ENCODE peak calls at places on chromosomes 11 and 22, in eight cellular contexts. One of them, this sample, is unnamed.

GRCh38 chr11:66619080-66619554 is 2.7 kb downstream of the RBM14 start:
- DNase-seq in colonic mucosa: no peak
- DNase-seq in astrocyte of the cerebellum: no peak
- DNase-seq in hepatocyte: peak; percentile 72
- DNase-seq in kidney: no peak
- DNase-seq in sigmoid colon: no peak
- DNase-seq in glutamatergic neuron: no peak
- DNase-seq in retinal pigment epithelial cell: peak; percentile 86
- DNase-seq in this sample: no peak

GRCh38 chr11:123103326-123103980 is 41.5 kb upstream of the HSPA8 start:
- DNase-seq in glutamatergic neuron: no peak
- DNase-seq in colonic mucosa: peak; percentile 49
- DNase-seq in hepatocyte: peak; percentile 68
- DNase-seq in retinal pigment epithelial cell: peak; percentile 19
- DNase-seq in astrocyte of the cerebellum: peak; percentile 61
- DNase-seq in sigmoid colon: peak; percentile 83
- DNase-seq in kidney: no peak
- DNase-seq in this sample: no peak

GRCh38 chr11:134530826-134531225 is 118.8 kb upstream of the B3GAT1 start:
- DNase-seq in kidney: peak; percentile 39
- DNase-seq in glutamatergic neuron: peak; percentile 58
- DNase-seq in colonic mucosa: peak; percentile 4
- DNase-seq in sigmoid colon: peak; percentile 55
- DNase-seq in hepatocyte: no peak
- DNase-seq in retinal pigment epithelial cell: no peak
- DNase-seq in astrocyte of the cerebellum: no peak
- DNase-seq in this sample: no peak

GRCh38 chr11:35487532-35488078 is 37.8 kb downstream of the PAMR1 start:
- DNase-seq in sigmoid colon: no peak
- DNase-seq in kidney: no peak
- DNase-seq in astrocyte of the cerebellum: peak; percentile 57
- DNase-seq in glutamatergic neuron: peak; percentile 77
- DNase-seq in retinal pigment epithelial cell: peak; percentile 12
- DNase-seq in hepatocyte: peak; percentile 66
- DNase-seq in colonic mucosa: peak; percentile 36
- DNase-seq in this sample: peak; percentile 65

GRCh38 chr11:59548309-59548656 is 36.9 kb downstream of the OR4D9 start:
- DNase-seq in retinal pigment epithelial cell: no peak
- DNase-seq in glutamatergic neuron: no peak
- DNase-seq in sigmoid colon: no peak
- DNase-seq in colonic mucosa: no peak
- DNase-seq in hepatocyte: no peak
- DNase-seq in kidney: no peak
- DNase-seq in astrocyte of the cerebellum: no peak
- DNase-seq in this sample: no peak

GRCh38 chr11:94557992-94558391 is 9.2 kb upstream of the PIWIL4 start:
- DNase-seq in sigmoid colon: no peak
- DNase-seq in hepatocyte: no peak
- DNase-seq in glutamatergic neuron: no peak
- DNase-seq in colonic mucosa: no peak
- DNase-seq in astrocyte of the cerebellum: no peak
- DNase-seq in retinal pigment epithelial cell: no peak
- DNase-seq in kidney: no peak
- DNase-seq in this sample: no peak

GRCh38 chr11:71488086-71488967 is 35.3 kb downstream of the NADSYN1 start:
- DNase-seq in sigmoid colon: peak; percentile 25
- DNase-seq in colonic mucosa: no peak
- DNase-seq in kidney: no peak
- DNase-seq in hepatocyte: peak; percentile 73
- DNase-seq in astrocyte of the cerebellum: no peak
- DNase-seq in retinal pigment epithelial cell: peak; percentile 6
- DNase-seq in glutamatergic neuron: no peak
- DNase-seq in this sample: no peak

GRCh38 chr11:82750643-82751139 is 17.0 kb upstream of the FAM181B start:
- DNase-seq in kidney: no peak
- DNase-seq in retinal pigment epithelial cell: peak; percentile 88
- DNase-seq in colonic mucosa: no peak
- DNase-seq in glutamatergic neuron: no peak
- DNase-seq in astrocyte of the cerebellum: no peak
- DNase-seq in sigmoid colon: no peak
- DNase-seq in hepatocyte: no peak
- DNase-seq in this sample: no peak

GRCh38 chr22:38879102-38879729 is 7.2 kb upstream of the CBX6 start:
- DNase-seq in kidney: no peak
- DNase-seq in astrocyte of the cerebellum: no peak
- DNase-seq in colonic mucosa: no peak
- DNase-seq in glutamatergic neuron: no peak
- DNase-seq in hepatocyte: no peak
- DNase-seq in retinal pigment epithelial cell: no peak
- DNase-seq in sigmoid colon: no peak
- DNase-seq in this sample: no peak

GRCh38 chr11:43376594-43376993 is 17.9 kb downstream of the TTC17 start:
- DNase-seq in glutamatergic neuron: no peak
- DNase-seq in sigmoid colon: no peak
- DNase-seq in kidney: no peak
- DNase-seq in colonic mucosa: no peak
- DNase-seq in astrocyte of the cerebellum: no peak
- DNase-seq in retinal pigment epithelial cell: no peak
- DNase-seq in hepatocyte: peak; percentile 32
- DNase-seq in this sample: no peak

GRCh38 chr11:11039249-11039965 is 181.6 kb upstream of the ZBED5 start:
- DNase-seq in colonic mucosa: no peak
- DNase-seq in hepatocyte: no peak
- DNase-seq in kidney: no peak
- DNase-seq in retinal pigment epithelial cell: no peak
- DNase-seq in sigmoid colon: no peak
- DNase-seq in astrocyte of the cerebellum: no peak
- DNase-seq in glutamatergic neuron: no peak
- DNase-seq in this sample: no peak

GRCh38 chr11:131503017-131503416 is 132.6 kb downstream of the NTM start:
- DNase-seq in hepatocyte: no peak
- DNase-seq in retinal pigment epithelial cell: no peak
- DNase-seq in colonic mucosa: no peak
- DNase-seq in kidney: no peak
- DNase-seq in sigmoid colon: no peak
- DNase-seq in astrocyte of the cerebellum: no peak
- DNase-seq in glutamatergic neuron: no peak
- DNase-seq in this sample: no peak

GRCh38 chr11:82234256-82234655 is 499.4 kb downstream of the FAM181B start:
- DNase-seq in kidney: no peak
- DNase-seq in astrocyte of the cerebellum: no peak
- DNase-seq in glutamatergic neuron: no peak
- DNase-seq in retinal pigment epithelial cell: no peak
- DNase-seq in colonic mucosa: no peak
- DNase-seq in sigmoid colon: no peak
- DNase-seq in hepatocyte: no peak
- DNase-seq in this sample: no peak

GRCh38 chr22:50209893-50210292 is 9.1 kb downstream of the SELENOO start:
- DNase-seq in hepatocyte: peak; percentile 74
- DNase-seq in kidney: peak; percentile 85
- DNase-seq in glutamatergic neuron: peak; percentile 77
- DNase-seq in retinal pigment epithelial cell: no peak
- DNase-seq in sigmoid colon: peak; percentile 81
- DNase-seq in colonic mucosa: peak; percentile 70
- DNase-seq in astrocyte of the cerebellum: peak; percentile 45
- DNase-seq in this sample: peak; percentile 69

GRCh38 chr11:109112748-109113378 is 309.1 kb upstream of the C11orf87 start:
- DNase-seq in retinal pigment epithelial cell: no peak
- DNase-seq in colonic mucosa: no peak
- DNase-seq in sigmoid colon: no peak
- DNase-seq in hepatocyte: peak; percentile 12
- DNase-seq in kidney: no peak
- DNase-seq in astrocyte of the cerebellum: no peak
- DNase-seq in glutamatergic neuron: no peak
- DNase-seq in this sample: no peak

GRCh38 chr22:27990451-27990840 is 71.4 kb upstream of the PITPNB start:
- DNase-seq in colonic mucosa: no peak
- DNase-seq in kidney: no peak
- DNase-seq in hepatocyte: no peak
- DNase-seq in retinal pigment epithelial cell: no peak
- DNase-seq in astrocyte of the cerebellum: no peak
- DNase-seq in sigmoid colon: peak; percentile 46
- DNase-seq in glutamatergic neuron: peak; percentile 3
- DNase-seq in this sample: no peak

GRCh38 chr22:29041408-29041807 is 20.2 kb downstream of the C22orf31 start:
- DNase-seq in astrocyte of the cerebellum: peak; percentile 89
- DNase-seq in retinal pigment epithelial cell: no peak
- DNase-seq in hepatocyte: no peak
- DNase-seq in sigmoid colon: no peak
- DNase-seq in glutamatergic neuron: no peak
- DNase-seq in colonic mucosa: no peak
- DNase-seq in kidney: no peak
- DNase-seq in this sample: no peak
- TF ChIP-seq CTCF in astrocyte of the cerebellum: no peak
- TF ChIP-seq CTCF in retinal pigment epithelial cell: no peak
- TF ChIP-seq CTCF in hepatocyte: no peak
- TF ChIP-seq CTCF in sigmoid colon: no peak
- TF ChIP-seq CTCF in glutamatergic neuron: no peak
- TF ChIP-seq CTCF in colonic mucosa: no peak
- TF ChIP-seq CTCF in kidney: no peak
- TF ChIP-seq CTCF in this sample: no peak

GRCh38 chr11:7220636-7221035 is 31.1 kb upstream of the SYT9 start:
- DNase-seq in retinal pigment epithelial cell: no peak
- DNase-seq in astrocyte of the cerebellum: no peak
- DNase-seq in glutamatergic neuron: no peak
- DNase-seq in hepatocyte: no peak
- DNase-seq in sigmoid colon: no peak
- DNase-seq in kidney: no peak
- DNase-seq in colonic mucosa: no peak
- DNase-seq in this sample: no peak
- TF ChIP-seq CTCF in retinal pigment epithelial cell: no peak
- TF ChIP-seq CTCF in astrocyte of the cerebellum: no peak
- TF ChIP-seq CTCF in glutamatergic neuron: no peak
- TF ChIP-seq CTCF in hepatocyte: no peak
- TF ChIP-seq CTCF in sigmoid colon: no peak
- TF ChIP-seq CTCF in kidney: no peak
- TF ChIP-seq CTCF in colonic mucosa: no peak
- TF ChIP-seq CTCF in this sample: no peak

DNA sequence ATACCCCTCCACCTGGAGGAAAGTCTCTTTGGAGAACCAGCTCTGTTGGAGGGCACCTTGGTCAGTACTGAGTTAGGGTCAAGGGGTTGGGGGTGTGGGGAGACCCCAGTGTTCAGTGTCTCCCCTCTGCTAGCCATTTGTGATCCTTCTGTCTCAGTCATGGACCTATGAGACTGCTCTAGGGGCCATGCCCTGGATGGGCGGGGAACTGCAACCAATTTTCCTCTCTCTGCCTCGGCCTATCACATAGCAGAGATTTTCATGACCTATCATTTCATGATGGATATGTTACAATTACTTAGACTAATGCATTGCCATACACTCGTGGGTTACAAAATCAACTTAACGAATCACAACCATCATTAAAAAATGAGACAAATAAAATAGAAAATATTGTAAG is 7.4 kb downstream of the OTOG start:
- DNase-seq in hepatocyte: no peak
- DNase-seq in retinal pigment epithelial cell: no peak
- DNase-seq in astrocyte of the cerebellum: no peak
- DNase-seq in colonic mucosa: no peak
- DNase-seq in glutamatergic neuron: no peak
- DNase-seq in sigmoid colon: no peak
- DNase-seq in kidney: peak; percentile 18
- DNase-seq in this sample: no peak
- TF ChIP-seq CTCF in hepatocyte: no peak
- TF ChIP-seq CTCF in retinal pigment epithelial cell: no peak
- TF ChIP-seq CTCF in astrocyte of the cerebellum: no peak
- TF ChIP-seq CTCF in colonic mucosa: no peak
- TF ChIP-seq CTCF in glutamatergic neuron: no peak
- TF ChIP-seq CTCF in sigmoid colon: no peak
- TF ChIP-seq CTCF in kidney: no peak
- TF ChIP-seq CTCF in this sample: no peak

GRCh38 chr11:91798240-91798639 is 426.4 kb upstream of the FAT3 start:
- DNase-seq in kidney: peak; percentile 61
- DNase-seq in glutamatergic neuron: no peak
- DNase-seq in astrocyte of the cerebellum: no peak
- DNase-seq in sigmoid colon: no peak
- DNase-seq in hepatocyte: no peak
- DNase-seq in retinal pigment epithelial cell: no peak
- DNase-seq in colonic mucosa: no peak
- DNase-seq in this sample: no peak
- TF ChIP-seq CTCF in kidney: no peak
- TF ChIP-seq CTCF in glutamatergic neuron: no peak
- TF ChIP-seq CTCF in astrocyte of the cerebellum: no peak
- TF ChIP-seq CTCF in sigmoid colon: no peak
- TF ChIP-seq CTCF in hepatocyte: no peak
- TF ChIP-seq CTCF in retinal pigment epithelial cell: no peak
- TF ChIP-seq CTCF in colonic mucosa: no peak
- TF ChIP-seq CTCF in this sample: no peak

DNA sequence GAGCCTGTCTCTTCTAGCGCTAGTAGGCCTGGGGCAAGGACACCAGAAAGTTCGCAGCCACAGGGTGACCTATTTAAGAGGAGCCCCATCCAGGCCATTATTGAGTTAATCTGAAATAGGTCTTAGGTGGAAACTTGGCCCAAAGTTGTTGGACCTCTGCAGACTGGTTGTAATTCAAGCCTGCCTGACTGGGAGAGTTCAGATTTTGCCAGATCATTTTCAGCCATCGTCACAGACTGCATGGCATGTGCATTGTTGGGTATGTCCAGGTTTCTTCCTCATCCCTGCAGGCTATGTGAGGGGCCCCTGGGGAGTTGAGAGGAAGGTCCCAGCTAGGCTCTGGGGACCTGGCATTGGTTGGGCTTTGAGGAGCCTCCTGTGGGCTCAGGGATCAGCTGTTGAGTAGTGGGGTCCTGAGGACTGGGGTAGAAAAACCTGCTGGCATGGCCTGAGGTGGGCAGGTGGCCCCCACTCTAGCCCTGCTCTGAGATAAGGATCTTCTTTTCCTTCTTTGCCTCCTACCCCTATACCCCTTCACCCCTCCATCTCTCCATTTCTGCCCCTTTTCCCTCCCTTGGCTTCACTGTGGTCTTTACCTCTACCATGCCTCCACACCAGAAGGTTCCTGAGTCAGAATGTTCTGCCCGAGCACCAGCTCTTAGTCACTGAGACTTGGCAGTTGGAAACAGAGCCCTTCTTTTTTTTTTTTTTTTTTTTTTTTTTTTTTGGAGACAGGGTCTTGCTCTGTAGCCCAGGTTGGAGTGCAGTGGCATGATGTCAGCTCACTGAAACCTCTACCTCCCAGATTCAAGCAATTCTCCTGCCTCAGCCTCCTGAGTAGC is 112.7 kb downstream of the MORC2 start:
- DNase-seq in colonic mucosa: peak; percentile 4
- DNase-seq in retinal pigment epithelial cell: no peak
- DNase-seq in sigmoid colon: no peak
- DNase-seq in glutamatergic neuron: no peak
- DNase-seq in astrocyte of the cerebellum: no peak
- DNase-seq in hepatocyte: no peak
- DNase-seq in kidney: no peak
- DNase-seq in this sample: no peak
- TF ChIP-seq CTCF in colonic mucosa: no peak
- TF ChIP-seq CTCF in retinal pigment epithelial cell: no peak
- TF ChIP-seq CTCF in sigmoid colon: no peak
- TF ChIP-seq CTCF in glutamatergic neuron: no peak
- TF ChIP-seq CTCF in astrocyte of the cerebellum: no peak
- TF ChIP-seq CTCF in hepatocyte: no peak
- TF ChIP-seq CTCF in kidney: no peak
- TF ChIP-seq CTCF in this sample: no peak

This sample was measured in nephron progenitor cell.